ENCODE peak calls at places on chromosomes 16 and 17, in four cellular contexts. E is stimulated activated CD4-positive, alpha-beta T cell treated with anti-CD3 and anti-CD28 coated beads, Interleukin-1b, Interleukin-23, amount 100 ng/mL, for 24 hours; I is heart left ventricle; C is DMS 273 treated with DMSO at 0.1 percent for 48 hours. V is an unnamed sample.

GRCh38 chr16:67664871-67665270 is 1.7 kb downstream of the ENKD1 start:
- DNase-seq in E (no peak), C (no peak), I (no peak), V (no peak)

GRCh38 chr17:72590382-72590781 is 469.6 kb downstream of the SOX9 start:
- DNase-seq in I (no peak), C (no peak), E (no peak), V (no peak)

GRCh38 chr17:6178959-6179358 is 108.8 kb downstream of the WSCD1 start:
- DNase-seq in E (no peak), I (no peak), C (no peak), V (no peak)

GRCh38 chr17:41500131-41500911 is 5.1 kb downstream of the KRT13 start:
- DNase-seq in E (no peak), C (no peak), I (no peak), V (no peak)

GRCh38 chr17:59893617-59894100 is 738 bp downstream of the RPS6KB1 start:
- DNase-seq in E (no peak), C (peak), I (no peak), V (no peak)

GRCh38 chr16:77295896-77296295 is 96.7 kb downstream of the SYCE1L start:
- DNase-seq in C (no peak), E (no peak), I (no peak), V (no peak)

GRCh38 chr17:79651266-79651665 is 40.4 kb upstream of the RBFOX3 start:
- DNase-seq in C (no peak), E (no peak), I (no peak), V (no peak)

GRCh38 chr17:69732272-69732671 is 317.8 kb downstream of the MAP2K6 start:
- DNase-seq in I (no peak), C (no peak), E (no peak), V (no peak)

GRCh38 chr17:80118601-80119270 is 17.4 kb downstream of the GAA start:
- DNase-seq in E (no peak), I (no peak), C (no peak), V (no peak)

GRCh38 chr16:28298511-28298878 is 6.2 kb downstream of the SBK1 start:
- DNase-seq in I (no peak), C (no peak), E (no peak), V (no peak)

GRCh38 chr16:49890876-49891275 is 35.0 kb upstream of the ZNF423 start:
- DNase-seq in I (no peak), E (no peak), C (peak), V (no peak)

GRCh38 chr17:66146394-66146793 is 45.5 kb downstream of the CEP112 start:
- DNase-seq in I (no peak), C (no peak), E (no peak), V (no peak)

GRCh38 chr16:4028144-4028543 is 88.1 kb downstream of the ADCY9 start:
- DNase-seq in E (no peak), I (no peak), C (no peak), V (no peak)

GRCh38 chr17:59706900-59707181 is 389 bp downstream of the PTRH2 start:
- DNase-seq in E (no peak), C (no peak), I (no peak), V (no peak)

V was measured in left ventricle myocardium superior.